ENCODE peak calls at places on chromosomes 4 and X, in seven cellular contexts. L is suprapubic skin; A is cardiac muscle cell; T is MM.1S; S is Karpas-422; J is CD8-positive, alpha-beta memory T cell; U is brain microvascular endothelial cell. M is an unnamed sample.

GRCh38 chr4:141220271-141220654 is 432 bp upstream of the ZNF330 start:
- DNase-seq in A (no peak), T (no peak), U (no peak), L (no peak), S (no peak), J (no peak), M (no peak)

GRCh38 chr4:151329217-151330007 is 4.0 kb upstream of the SH3D19 start:
- DNase-seq in S (no peak), J (no peak), U (no peak), L (no peak), A (no peak), T (no peak), M (no peak)

GRCh38 chr4:128863314-128864075 is 54.0 kb downstream of the JADE1 start:
- DNase-seq in L (peak; percentile 85), U (peak; percentile 51), T (peak; percentile 53), A (peak; percentile 83), J (peak; percentile 65), S (peak; percentile 84), M (peak; percentile 76)

GRCh38 chr4:180141734-180142133 is 2101.5 kb upstream of the TENM3 start:
- DNase-seq in A (no peak), L (no peak), T (no peak), S (no peak), J (no peak), U (no peak), M (no peak)

GRCh38 chr4:2275546-2276251 is 13.8 kb upstream of the MXD4 start:
- DNase-seq in U (no peak), S (no peak), J (no peak), A (no peak), L (no peak), T (no peak), M (peak; percentile 49)

GRCh38 chrX:97328853-97329252 is 445.1 kb downstream of the RPA4 start:
- DNase-seq in S (no peak), A (no peak), L (no peak), U (no peak), J (no peak), T (no peak), M (no peak)

GRCh38 chrX:2928583-2929434 is at the start of gene ARSD:
- DNase-seq in T (no peak), S (no peak), U (peak; percentile 85), L (peak; percentile 92), A (peak; percentile 89), J (peak; percentile 34), M (peak; percentile 92)

GRCh38 chrX:132433001-132433400 is 55.8 kb downstream of the MBNL3 start:
- DNase-seq in U (no peak), S (no peak), T (no peak), L (no peak), J (no peak), A (peak; percentile 11), M (no peak)

GRCh38 chr4:147596976-147597375 is 20.2 kb upstream of the TMEM184C start:
- DNase-seq in J (no peak), T (no peak), U (peak; percentile 77), S (no peak), L (no peak), A (no peak), M (no peak)

GRCh38 chr4:152709675-152710438 is 30.1 kb upstream of the TMEM154 start:
- DNase-seq in A (peak; percentile 17), U (no peak), L (no peak), T (peak; percentile 79), S (no peak), J (no peak), M (no peak)

GRCh38 chr4:142815834-142816233 is 30.3 kb downstream of the INPP4B start:
- DNase-seq in J (no peak), A (no peak), S (no peak), U (peak; percentile 82), L (no peak), T (no peak), M (no peak)

GRCh38 chr4:116469582-116469981 is 615.8 kb downstream of the TRAM1L1 start:
- DNase-seq in L (no peak), S (no peak), A (no peak), T (no peak), U (no peak), J (no peak), M (no peak)

GRCh38 chrX:76026292-76026691 is 146.6 kb upstream of the PBDC1 start:
- DNase-seq in T (no peak), L (no peak), J (no peak), U (no peak), A (no peak), S (no peak), M (no peak)

GRCh38 chr4:150479665-150480064 is 102.3 kb upstream of the MAB21L2 start:
- DNase-seq in J (no peak), S (no peak), L (no peak), U (no peak), A (no peak), T (no peak), M (no peak)

GRCh38 chr4:29560452-29560851 is 1159.7 kb upstream of the PCDH7 start:
- DNase-seq in A (no peak), J (no peak), T (no peak), L (no peak), U (no peak), S (no peak), M (no peak)

GRCh38 chr4:43380093-43380492 is 487.6 kb downstream of the GRXCR1 start:
- DNase-seq in U (no peak), S (no peak), J (no peak), L (no peak), T (no peak), A (no peak), M (no peak)

GRCh38 chr4:134585972-134586371 is 384.4 kb upstream of the PABPC4L start:
- DNase-seq in U (no peak), T (no peak), S (no peak), L (no peak), J (no peak), A (no peak), M (no peak)

GRCh38 chr4:8015512-8015911 is 75.9 kb upstream of the AFAP1 start:
- DNase-seq in L (no peak), T (no peak), S (peak; percentile 50), J (no peak), A (no peak), U (peak; percentile 28), M (no peak)

GRCh38 chr4:169412046-169412445 is 141.3 kb upstream of the SH3RF1 start:
- DNase-seq in J (no peak), U (no peak), L (no peak), S (no peak), T (no peak), A (no peak), M (no peak)

DNA sequence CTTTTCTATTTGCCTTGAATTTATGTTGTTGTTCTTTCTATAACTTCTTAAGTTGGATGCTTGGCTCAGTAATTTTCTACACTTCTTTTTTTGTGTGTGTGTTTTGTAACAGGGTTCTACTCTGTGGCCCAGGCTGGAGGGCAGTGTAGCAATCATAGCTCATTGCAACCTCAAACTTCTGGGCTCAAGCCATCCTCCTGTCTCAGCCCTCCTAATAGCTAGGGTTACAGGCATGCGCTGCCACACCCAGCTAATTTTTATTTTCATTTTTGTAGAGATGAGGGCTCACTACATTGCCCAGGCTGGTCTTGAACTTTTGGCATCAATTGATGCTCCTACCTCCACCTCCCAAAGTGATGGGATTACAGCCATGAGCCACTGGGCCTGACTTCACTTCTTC is 20.7 kb upstream of the UCHL1 start:
- DNase-seq in A (no peak), S (no peak), L (no peak), J (no peak), U (no peak), T (no peak), M (no peak)
- H3K27ac ChIP-seq in A (no peak overlapping the region), S (no peak overlapping the region), L (no peak overlapping the region), J (no peak overlapping the region), U (no peak overlapping the region), T (no peak overlapping the region), M (no peak overlapping the region)

GRCh38 chrX:66162331-66162822 is 1.7 kb upstream of the HEPH start:
- DNase-seq in S (no peak), L (no peak), T (no peak), U (no peak), A (no peak), J (no peak), M (no peak)

GRCh38 chrX:66164470-66164869 is 423 bp downstream of the HEPH start:
- DNase-seq in L (no peak), T (no peak), A (no peak), S (no peak), U (no peak), J (no peak), M (no peak)

GRCh38 chrX:66164931-66165330 is 884 bp downstream of the HEPH start:
- DNase-seq in J (no peak), T (no peak), L (no peak), U (no peak), S (no peak), A (no peak), M (no peak)

GRCh38 chrX:66163849-66164401 is at the start of gene HEPH:
- DNase-seq in S (no peak), T (no peak), U (no peak), L (no peak), A (peak; percentile 58), J (no peak), M (no peak)

GRCh38 chrX:66163447-66163846 is 600 bp upstream of the HEPH start:
- DNase-seq in T (no peak), L (no peak), J (no peak), S (no peak), A (no peak), U (no peak), M (no peak)
- H3K27ac ChIP-seq in T (no peak overlapping the region), L (peak overlapping the region; percentile 41), J (peak overlapping the region; percentile 69), S (no peak overlapping the region), A (no peak overlapping the region), U (no peak overlapping the region), M (no peak overlapping the region)

DNA sequence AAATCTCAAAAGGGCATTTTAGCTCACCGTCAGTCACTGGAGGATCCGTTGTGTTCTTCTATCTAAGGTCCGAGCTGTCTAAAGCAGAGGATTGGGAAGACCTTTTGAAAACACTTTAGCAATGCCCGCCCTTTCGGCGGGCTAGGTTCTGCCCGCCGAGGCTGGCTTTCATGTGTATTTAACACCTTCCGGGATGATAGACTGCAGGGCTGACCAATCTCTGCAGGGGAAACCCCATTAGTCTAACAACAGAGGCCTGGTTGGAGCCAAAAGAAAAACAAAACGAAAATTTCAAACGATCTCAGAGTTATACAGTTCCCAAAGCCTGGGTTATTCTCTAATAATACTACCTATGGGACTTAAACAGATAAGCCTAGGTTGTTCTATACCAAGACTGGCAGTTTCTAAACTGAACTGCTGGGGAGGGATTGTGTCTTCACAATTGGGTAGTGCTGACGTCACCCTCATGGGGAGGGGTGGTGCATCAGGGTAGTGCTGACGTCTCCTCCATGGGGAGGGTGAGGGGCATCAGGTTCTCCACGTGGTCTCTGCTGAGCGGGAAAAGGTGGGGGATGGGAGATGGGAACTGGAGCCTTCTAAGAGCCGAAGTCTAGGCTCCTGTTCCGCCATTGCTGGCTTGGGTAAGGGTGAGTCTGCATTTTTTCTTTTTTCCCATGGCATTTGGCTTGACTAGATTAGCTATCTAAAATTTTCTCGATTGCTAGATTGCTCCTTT is 14.8 kb upstream of the CUL4B start:
- DNase-seq in S (no peak), L (no peak), J (no peak), U (no peak), A (no peak), T (no peak), M (no peak)
- H3K27ac ChIP-seq in S (no peak overlapping the region), L (no peak overlapping the region), J (no peak overlapping the region), U (no peak overlapping the region), A (no peak overlapping the region), T (no peak overlapping the region), M (no peak overlapping the region)

DNA sequence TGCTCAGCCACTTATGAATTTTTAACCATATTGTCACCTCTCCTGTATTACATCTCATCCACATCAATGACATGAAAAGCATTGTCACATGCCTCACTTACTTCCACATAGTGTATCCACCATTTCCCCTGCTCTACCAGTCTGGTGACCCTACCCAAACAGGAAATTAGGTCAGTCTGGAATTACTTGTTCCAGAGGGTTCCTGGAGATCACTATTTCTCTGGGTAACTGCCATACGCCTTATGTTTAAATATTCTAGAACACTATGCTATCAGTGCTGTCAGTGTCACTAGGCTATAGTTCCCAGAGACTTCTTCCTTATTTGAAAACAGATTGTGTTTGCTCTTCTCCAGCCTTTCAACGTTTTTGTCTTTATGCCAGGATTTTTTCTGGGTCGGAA is 14.9 kb downstream of the SRPX2 start:
- DNase-seq in A (no peak), U (no peak), J (no peak), L (no peak), T (no peak), S (no peak), M (no peak)
- H3K27ac ChIP-seq in A (no peak overlapping the region), U (peak overlapping the region; percentile 20), J (no peak overlapping the region), L (no peak overlapping the region), T (no peak overlapping the region), S (no peak overlapping the region), M (no peak overlapping the region)

M was measured in heart left ventricle.